ENCODE peak calls at places on chromosomes 11 and 22, in seven cellular contexts. W, S, E, P, Y, I and X are unnamed samples. For H3K4me1, the result is how much of the 10 kb centered on the place peaks cover.

GRCh38 chr11:11608783-11609232 is 13.0 kb downstream of the GALNT18 start:
- DNase-seq in W (no peak), S (no peak), E (peak), P (no peak), Y (no peak), I (no peak), X (no peak)

GRCh38 chr22:47586946-47587345 is 824.5 kb downstream of the TBC1D22A start:
- DNase-seq in W (no peak), S (no peak), E (no peak), P (no peak), Y (no peak), I (no peak), X (no peak)

GRCh38 chr11:28619870-28620540 is 511.8 kb downstream of the METTL15 start:
- DNase-seq in W (no peak), S (no peak), E (no peak), P (no peak), Y (no peak), I (no peak), X (no peak)

GRCh38 chr11:119343726-119344125 is 2.8 kb downstream of the MFRP start:
- DNase-seq in W (no peak), S (no peak), E (no peak), P (no peak), Y (no peak), I (no peak), X (no peak)

GRCh38 chr11:93614111-93614784 is 47.2 kb upstream of the CEP295 start:
- DNase-seq in W (no peak), S (no peak), E (no peak), P (no peak), Y (no peak), I (peak), X (no peak)

GRCh38 chr11:64810891-64811272 is 531 bp upstream of the MEN1 start:
- DNase-seq in W (no peak), S (no peak), E (peak), P (peak), Y (no peak), I (no peak), X (no peak)

GRCh38 chr22:36288571-36289405 is 35.9 kb downstream of the APOL1 start:
- DNase-seq in W (no peak), S (no peak), E (no peak), P (no peak), Y (no peak), I (no peak), X (no peak)

GRCh38 chr11:47181271-47181670 is 4.6 kb upstream of the ARFGAP2 start:
- DNase-seq in W (no peak), S (no peak), E (no peak), P (no peak), Y (no peak), I (no peak), X (no peak)

GRCh38 chr11:117828641-117829368 is 4.3 kb upstream of the FXYD2 start:
- DNase-seq in W (no peak), S (peak), E (no peak), P (peak), Y (peak), I (no peak), X (peak)

GRCh38 chr11:74568028-74568427 is 24.4 kb upstream of the POLD3 start:
- DNase-seq in W (no peak), S (no peak), E (no peak), P (no peak), Y (no peak), I (no peak), X (no peak)

GRCh38 chr11:121829159-121829643 is 286.8 kb downstream of the BLID start:
- DNase-seq in W (no peak), S (peak), E (no peak), P (peak), Y (no peak), I (peak), X (no peak)

GRCh38 chr11:124608146-124608545 is 3.1 kb upstream of the PANX3 start:
- DNase-seq in W (no peak), S (no peak), E (no peak), P (no peak), Y (no peak), I (no peak), X (no peak)

GRCh38 chr11:88345408-88345807 is 7.9 kb upstream of the CTSC start:
- DNase-seq in W (no peak), S (no peak), E (no peak), P (no peak), Y (no peak), I (no peak), X (no peak)

GRCh38 chr11:111285205-111286079 is 12.9 kb upstream of the POU2AF3 start:
- DNase-seq in W (no peak), S (no peak), E (no peak), P (no peak), Y (no peak), I (no peak), X (no peak)

GRCh38 chr11:72354356-72355115 is 79.8 kb downstream of the CLPB start:
- DNase-seq in W (no peak), S (no peak), E (no peak), P (no peak), Y (no peak), I (no peak), X (no peak)

GRCh38 chr11:82703796-82704195 is 29.9 kb downstream of the FAM181B start:
- DNase-seq in W (no peak), S (no peak), E (no peak), P (no peak), Y (no peak), I (no peak), X (no peak)

GRCh38 chr22:44918925-44919392 is 90.8 kb downstream of the PHF21B start:
- DNase-seq in W (peak), S (no peak), E (no peak), P (no peak), Y (peak), I (no peak), X (no peak)

GRCh38 chr11:77602385-77603105 is 12.8 kb downstream of the AQP11 start:
- DNase-seq in W (no peak), S (no peak), E (peak), P (no peak), Y (no peak), I (no peak), X (no peak)

GRCh38 chr22:19289475-19290161 is 1.9 kb downstream of the CLTCL1 start:
- DNase-seq in W (no peak), S (no peak), E (no peak), P (no peak), Y (no peak), I (no peak), X (no peak)

GRCh38 chr11:71537537-71537936 is 288 bp upstream of the KRTAP5-8 start:
- DNase-seq in W (no peak), S (no peak), E (peak), P (no peak), Y (no peak), I (no peak), X (no peak)

GRCh38 chr11:68753300-68753699 is 2.0 kb upstream of the TESMIN start:
- DNase-seq in W (no peak), S (no peak), E (peak), P (no peak), Y (no peak), I (no peak), X (no peak)

GRCh38 chr11:65224939-65225283 is 36.9 kb upstream of the POLA2 start:
- DNase-seq in W (no peak), S (peak), E (peak), P (peak), Y (peak), I (peak), X (peak)

GRCh38 chr11:8086001-8086479 is 5.0 kb downstream of the TUB start:
- DNase-seq in W (no peak), S (no peak), E (no peak), P (no peak), Y (no peak), I (no peak), X (peak)

GRCh38 chr22:50490531-50491308 is 4.1 kb downstream of the MIOX start:
- DNase-seq in W (no peak), S (no peak), E (peak), P (no peak), Y (no peak), I (no peak), X (no peak)

GRCh38 chr22:38900677-38901076 is 28.7 kb upstream of the CBX6 start:
- DNase-seq in W (no peak), S (no peak), E (no peak), P (no peak), Y (no peak), I (no peak), X (no peak)

GRCh38 chr11:1740786-1741530 is 9.4 kb downstream of the IFITM10 start:
- DNase-seq in W (no peak), S (no peak), E (no peak), P (no peak), Y (no peak), I (no peak), X (no peak)
- TF ChIP-seq POLR2A in W (no peak), S (no peak), E (no peak), P (no peak), Y (no peak), I (no peak), X (no peak)

GRCh38 chr22:21657020-21657360 is 8.8 kb upstream of the PPIL2 start:
- DNase-seq in W (no peak), S (no peak), E (no peak), P (no peak), Y (no peak), I (no peak), X (no peak)

GRCh38 chr22:21661991-21662390 is 3.8 kb upstream of the PPIL2 start:
- DNase-seq in W (no peak), S (no peak), E (no peak), P (no peak), Y (no peak), I (no peak), X (no peak)

GRCh38 chr22:21660904-21661303 is 4.9 kb upstream of the PPIL2 start:
- DNase-seq in W (no peak), S (no peak), E (no peak), P (no peak), Y (no peak), I (no peak), X (no peak)

GRCh38 chr22:21659864-21660525 is 5.8 kb upstream of the PPIL2 start:
- DNase-seq in W (no peak), S (no peak), E (no peak), P (no peak), Y (no peak), I (no peak), X (no peak)

GRCh38 chr22:21657361-21658118 is 8.3 kb upstream of the PPIL2 start:
- DNase-seq in W (peak), S (peak), E (peak), P (peak), Y (peak), I (peak), X (no peak)
- TF ChIP-seq CTCF in W (peak), S (no peak), E (no peak), P (no peak), Y (peak), I (peak), X (no peak)

GRCh38 chr11:122834065-122834464 is 4.2 kb upstream of the CRTAM start:
- DNase-seq in W (no peak), S (no peak), E (no peak), P (no peak), Y (no peak), I (no peak), X (no peak)

GRCh38 chr11:122833133-122833470 is 5.2 kb upstream of the CRTAM start:
- DNase-seq in W (no peak), S (no peak), E (no peak), P (no peak), Y (no peak), I (no peak), X (no peak)

GRCh38 chr11:122837528-122838346 is 563 bp upstream of the CRTAM start:
- DNase-seq in W (no peak), S (no peak), E (no peak), P (no peak), Y (no peak), I (no peak), X (no peak)

GRCh38 chr11:122836916-122837315 is 1.4 kb upstream of the CRTAM start:
- DNase-seq in W (no peak), S (no peak), E (no peak), P (no peak), Y (no peak), I (no peak), X (no peak)
- H3K4me1 ChIP-seq in W (under half), S (under half), E (under half), P (under half), Y (under half), I (under half), X (under half)

GRCh38 chr11:67118059-67118766 is 850 bp upstream of the KDM2A start:
- DNase-seq in W (peak), S (peak), E (peak), P (peak), Y (peak), I (no peak), X (peak)

GRCh38 chr11:67119577-67120391 is 721 bp downstream of the KDM2A start:
- DNase-seq in W (peak), S (peak), E (peak), P (peak), Y (peak), I (no peak), X (peak)

GRCh38 chr11:67120456-67120855 is 1.4 kb downstream of the KDM2A start:
- DNase-seq in W (peak), S (no peak), E (no peak), P (no peak), Y (no peak), I (no peak), X (no peak)

GRCh38 chr11:67117667-67118058 is 1.4 kb upstream of the KDM2A start:
- DNase-seq in W (peak), S (peak), E (no peak), P (peak), Y (peak), I (no peak), X (peak)

GRCh38 chr11:67118801-67119576 is at the start of gene KDM2A:
- DNase-seq in W (peak), S (peak), E (peak), P (peak), Y (peak), I (peak), X (peak)
- TF ChIP-seq POLR2A in W (peak), S (peak), E (peak), P (peak), Y (peak), I (no peak), X (peak)